ENCODE peak calls at places on chromosomes 5 and 9, in ten cellular contexts. T is GM12878, P is HepG2, N is HCT116, A is right lobe of liver, M is gastrocnemius medialis, S is K562, W is heart left ventricle, E is upper lobe of left lung, H is body of pancreas. F is an unnamed sample.

GRCh38 chr9:91604451-91604850 is 180.8 kb upstream of the NFIL3 start:
- ATAC-seq in T (no peak), P (no peak), N (no peak), A (no peak), M (no peak), S (no peak), W (no peak), E (no peak), H (no peak), F (no peak)

GRCh38 chr5:154829181-154829588 is 21.2 kb downstream of the FAXDC2 start:
- ATAC-seq in T (no peak), P (peak; percentile 52), N (peak; percentile 10), A (no peak), M (peak; percentile 83), S (peak; percentile 11), W (no peak), E (peak; percentile 80), H (no peak), F (no peak)

GRCh38 chr5:114332493-114332892 is 29.4 kb upstream of the KCNN2 start:
- ATAC-seq in T (no peak), P (no peak), N (no peak), A (no peak), M (no peak), S (no peak), W (no peak), E (no peak), H (no peak), F (no peak)

GRCh38 chr5:73119492-73120157 is 750 bp upstream of the TMEM171 start:
- ATAC-seq in T (peak; percentile 86), P (peak; percentile 18), N (no peak), A (peak; percentile 85), M (peak; percentile 89), S (no peak), W (peak; percentile 12), E (no peak), H (peak; percentile 45), F (no peak)

GRCh38 chr5:115484368-115484767 is 60.2 kb downstream of the FEM1C start:
- ATAC-seq in T (peak; percentile 6), P (no peak), N (no peak), A (no peak), M (no peak), S (no peak), W (no peak), E (no peak), H (no peak), F (no peak)

GRCh38 chr9:129644902-129645301 is 3.0 kb upstream of the ASB6 start:
- ATAC-seq in T (no peak), P (no peak), N (no peak), A (no peak), M (no peak), S (no peak), W (no peak), E (no peak), H (no peak), F (no peak)

GRCh38 chr9:2015581-2016410 is 649 bp downstream of the SMARCA2 start:
- ATAC-seq in T (peak; percentile 1), P (peak; percentile 46), N (peak; percentile 1), A (peak; percentile 6), M (peak; percentile 9), S (peak; percentile 10), W (peak; percentile 7), E (peak; percentile 1), H (peak; percentile 13), F (no peak)

GRCh38 chr9:75087279-75087823 is 604 bp downstream of the NMRK1 start:
- ATAC-seq in T (peak; percentile 47), P (peak; percentile 55), N (no peak), A (no peak), M (peak; percentile 59), S (no peak), W (no peak), E (no peak), H (peak; percentile 40), F (no peak)

GRCh38 chr5:162288647-162289296 is 221.2 kb downstream of the GABRG2 start:
- ATAC-seq in T (peak; percentile 86), P (no peak), N (no peak), A (no peak), M (no peak), S (no peak), W (no peak), E (no peak), H (no peak), F (no peak)

GRCh38 chr5:119852140-119852539 is 222.8 kb downstream of the FAM170A start:
- ATAC-seq in T (no peak), P (peak; percentile 100), N (no peak), A (peak; percentile 85), M (no peak), S (no peak), W (no peak), E (no peak), H (no peak), F (no peak)

GRCh38 chr5:144511581-144512072 is 341.0 kb downstream of the KCTD16 start:
- ATAC-seq in T (no peak), P (peak; percentile 36), N (no peak), A (no peak), M (no peak), S (no peak), W (no peak), E (no peak), H (peak; percentile 53), F (no peak)

GRCh38 chr9:126678989-126679388 is 65.3 kb downstream of the LMX1B start:
- ATAC-seq in T (no peak), P (no peak), N (no peak), A (no peak), M (no peak), S (no peak), W (no peak), E (no peak), H (no peak), F (no peak)

GRCh38 chr5:168908207-168908606 is 329.0 kb upstream of the PANK3 start:
- ATAC-seq in T (no peak), P (no peak), N (no peak), A (no peak), M (no peak), S (no peak), W (peak; percentile 93), E (no peak), H (no peak), F (no peak)

GRCh38 chr9:130073373-130073772 is 19.7 kb downstream of the GPR107 start:
- ATAC-seq in T (peak; percentile 30), P (no peak), N (no peak), A (peak; percentile 58), M (no peak), S (no peak), W (no peak), E (no peak), H (no peak), F (no peak)

GRCh38 chr9:84419203-84419602 is 78.6 kb upstream of the SLC28A3 start:
- ATAC-seq in T (no peak), P (no peak), N (peak; percentile 67), A (peak; percentile 50), M (no peak), S (no peak), W (no peak), E (no peak), H (no peak), F (no peak)

GRCh38 chr5:139911425-139912120 is 116.0 kb downstream of the PSD2 start:
- ATAC-seq in T (no peak), P (no peak), N (no peak), A (no peak), M (no peak), S (no peak), W (no peak), E (no peak), H (no peak), F (no peak)

GRCh38 chr5:10581424-10581748 is 17.5 kb downstream of the ANKRD33B start:
- ATAC-seq in T (no peak), P (no peak), N (peak; percentile 33), A (no peak), M (no peak), S (no peak), W (no peak), E (no peak), H (no peak), F (no peak)

GRCh38 chr5:149264432-149265069 is 7.1 kb upstream of the AFAP1L1 start:
- ATAC-seq in T (peak; percentile 80), P (peak; percentile 95), N (peak; percentile 92), A (peak; percentile 87), M (no peak), S (peak; percentile 95), W (no peak), E (peak; percentile 28), H (peak; percentile 78), F (no peak)

DNA sequence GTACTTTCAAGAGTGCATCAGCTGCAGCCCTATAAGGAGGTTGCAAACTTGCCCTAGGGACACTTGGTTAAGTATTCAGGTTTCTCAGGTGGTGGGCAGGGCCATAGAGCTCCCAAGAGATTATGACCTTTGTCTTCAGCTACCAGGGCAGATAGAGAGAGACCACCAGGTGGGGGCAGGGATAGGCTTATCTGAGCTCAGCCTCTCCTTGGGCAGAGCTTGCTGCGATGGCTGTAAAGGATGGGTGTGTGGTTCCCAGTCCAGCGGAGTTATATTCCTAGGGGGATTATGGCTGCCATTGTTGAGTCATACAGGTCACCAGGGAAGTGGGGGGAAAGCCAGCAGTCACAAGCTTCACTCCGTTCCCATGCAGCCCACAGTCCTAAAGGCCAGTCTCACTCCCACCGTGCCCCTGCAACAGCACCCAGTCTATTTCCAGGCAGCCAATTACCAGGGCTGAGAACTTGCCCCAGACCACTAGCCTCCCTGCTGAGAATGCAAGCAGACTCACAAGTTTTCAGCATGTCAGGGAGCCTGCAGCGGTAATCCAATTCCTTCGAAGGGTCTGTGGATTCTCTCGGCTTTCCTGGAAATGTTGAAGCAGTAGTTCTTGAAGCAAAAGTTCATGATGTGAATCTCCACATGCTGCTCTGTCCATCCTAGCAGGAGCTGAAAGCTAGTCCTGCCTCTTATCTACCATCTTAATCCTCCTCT is 151.5 kb downstream of the SLC12A2 start:
- ATAC-seq in T (no peak), P (no peak), N (no peak), A (no peak), M (no peak), S (no peak), W (no peak), E (no peak), H (no peak), F (no peak)
- H3K4me1 ChIP-seq in T (no peaks in the 10 kb centered on the region), P (no peaks in the 10 kb centered on the region), N (no peaks in the 10 kb centered on the region), A (no peaks in the 10 kb centered on the region), M (no peaks in the 10 kb centered on the region), S (no peaks in the 10 kb centered on the region), W (no peaks in the 10 kb centered on the region), E (no peaks in the 10 kb centered on the region), H (no peaks in the 10 kb centered on the region), F (peaks cover 13% of the 10 kb centered on the region)

GRCh38 chr5:131270809-131271208 is 7.0 kb downstream of the CDC42SE2 start:
- ATAC-seq in T (no peak), P (no peak), N (peak; percentile 77), A (no peak), M (no peak), S (peak; percentile 9), W (no peak), E (no peak), H (no peak), F (no peak)
- TF ChIP-seq POLR2A in T (no peak), P (no peak), N (no peak), A (no peak), M (no peak), S (no peak), W (no peak), E (no peak), H (no peak), F (no peak)

GRCh38 chr5:16679863-16680262 is 63.1 kb upstream of the RETREG1 start:
- ATAC-seq in T (no peak), P (peak; percentile 62), N (peak; percentile 83), A (no peak), M (no peak), S (no peak), W (no peak), E (peak; percentile 52), H (no peak), F (no peak)
- H3K36me3 ChIP-seq in T (no peaks in the 10 kb centered on the region), P (peaks cover 26% of the 10 kb centered on the region), N (peaks cover 14% of the 10 kb centered on the region), A (no peaks in the 10 kb centered on the region), M (peaks cover 17% of the 10 kb centered on the region), S (no peaks in the 10 kb centered on the region), W (peaks cover 58% of the 10 kb centered on the region), E (peaks cover 94% of the 10 kb centered on the region), H (peaks cover 27% of the 10 kb centered on the region), F (no peaks in the 10 kb centered on the region)

GRCh38 chr9:104921067-104921741 is 6.8 kb downstream of the ABCA1 start:
- ATAC-seq in T (no peak), P (no peak), N (no peak), A (no peak), M (no peak), S (no peak), W (no peak), E (no peak), H (no peak), F (no peak)
- H3K4me1 ChIP-seq in T (no peaks in the 10 kb centered on the region), P (peaks cover 92% of the 10 kb centered on the region), N (peaks cover 6% of the 10 kb centered on the region), A (peaks cover 56% of the 10 kb centered on the region), M (peaks cover 86% of the 10 kb centered on the region), S (no peaks in the 10 kb centered on the region), W (peaks cover 67% of the 10 kb centered on the region), E (peaks cover 50% of the 10 kb centered on the region), H (no peaks in the 10 kb centered on the region), F (peaks cover 6% of the 10 kb centered on the region)